ENCODE peak calls at places on chromosomes 4 and X, in five cellular contexts. B is suprapubic skin, U is tibial artery, K is GM12865, Q is upper lobe of right lung. Y is an unnamed sample.

GRCh38 chrX:103101280-103102042 is 8.5 kb upstream of the NXF3 start:
- DNase-seq in B (no peak), U (no peak), K (no peak), Q (no peak), Y (no peak)

GRCh38 chr4:85932371-85933305 is 427.2 kb downstream of the MAPK10 start:
- DNase-seq in B (no peak), U (no peak), K (no peak), Q (no peak), Y (no peak)

GRCh38 chr4:101678180-101678579 is 112.3 kb upstream of the BANK1 start:
- DNase-seq in B (no peak), U (no peak), K (no peak), Q (no peak), Y (no peak)

GRCh38 chr4:7186081-7186480 is 6.3 kb upstream of the SORCS2 start:
- DNase-seq in B (peak), U (peak), K (no peak), Q (peak), Y (no peak)

GRCh38 chr4:93759506-93759905 is 69.0 kb upstream of the ATOH1 start:
- DNase-seq in B (no peak), U (no peak), K (no peak), Q (no peak), Y (no peak)

GRCh38 chr4:156971623-156972369 is at the start of gene PDGFC:
- DNase-seq in B (peak), U (peak), K (no peak), Q (peak), Y (peak)

GRCh38 chr4:63212075-63212474 is 1197.2 kb downstream of the TECRL start:
- DNase-seq in B (no peak), U (no peak), K (no peak), Q (no peak), Y (no peak)

GRCh38 chrX:9326369-9326768 is 138.5 kb upstream of the TBL1X start:
- DNase-seq in B (no peak), U (no peak), K (no peak), Q (no peak), Y (no peak)

GRCh38 chr4:169440446-169440845 is 169.7 kb upstream of the SH3RF1 start:
- DNase-seq in B (no peak), U (no peak), K (peak), Q (no peak), Y (no peak)

GRCh38 chrX:131917588-131917987 is 105.5 kb upstream of the STK26 start:
- DNase-seq in B (no peak), U (no peak), K (no peak), Q (no peak), Y (no peak)

GRCh38 chr4:173218411-173219125 is 50.0 kb downstream of the GALNT7 start:
- DNase-seq in B (no peak), U (no peak), K (no peak), Q (no peak), Y (no peak)

GRCh38 chr4:163063891-163064290 is 102.8 kb downstream of the NAF1 start:
- DNase-seq in B (no peak), U (no peak), K (no peak), Q (no peak), Y (no peak)

GRCh38 chr4:15352508-15352907 is 75.3 kb upstream of the C1QTNF7 start:
- DNase-seq in B (no peak), U (no peak), K (no peak), Q (no peak), Y (no peak)

GRCh38 chrX:49003696-49004095 is 1.6 kb upstream of the GRIPAP1 start:
- DNase-seq in B (no peak), U (no peak), K (no peak), Q (no peak), Y (no peak)